ENCODE peak calls at places on chromosome 21, in nine cellular contexts. O is astrocyte of the cerebellum, H is H1, Q is heart right ventricle, U is breast epithelium, Y is lower leg skin, I is tibial nerve, W is choroid plexus epithelial cell, P is tibial artery. V is an unnamed sample.

GRCh38 chr21:16956824-16957223 is 556.0 kb upstream of the CXADR start:
- DNase-seq in O (no peak), W (no peak), Y (no peak), H (no peak), I (no peak), Q (no peak), P (no peak), U (no peak), V (no peak)

GRCh38 chr21:19489930-19490329 is 1086.3 kb upstream of the TMPRSS15 start:
- DNase-seq in Y (no peak), U (no peak), W (no peak), O (no peak), I (no peak), Q (no peak), P (no peak), H (no peak), V (no peak)

GRCh38 chr21:16912075-16912474 is 600.8 kb upstream of the CXADR start:
- DNase-seq in W (peak), I (no peak), U (no peak), Q (no peak), P (no peak), Y (no peak), H (no peak), O (peak), V (no peak)

GRCh38 chr21:28521932-28522826 is 470.5 kb downstream of the LTN1 start:
- DNase-seq in I (no peak), H (no peak), Y (no peak), O (peak), W (peak), Q (no peak), P (no peak), U (no peak), V (no peak)

GRCh38 chr21:45938811-45939520 is 42.6 kb upstream of the COL6A1 start:
- DNase-seq in U (no peak), I (no peak), H (no peak), P (no peak), W (no peak), O (no peak), Y (no peak), Q (no peak), V (no peak)

GRCh38 chr21:45975017-45975595 is 6.5 kb upstream of the COL6A1 start:
- DNase-seq in Y (peak), W (no peak), O (no peak), U (peak), P (peak), I (no peak), Q (peak), H (peak), V (peak)

GRCh38 chr21:46081862-46082637 is 15.9 kb upstream of the COL6A2 start:
- DNase-seq in W (no peak), Y (peak), O (no peak), P (peak), U (peak), H (no peak), Q (no peak), I (no peak), V (no peak)

GRCh38 chr21:28464988-28465387 is 527.7 kb downstream of the LTN1 start:
- DNase-seq in I (no peak), U (no peak), O (no peak), W (no peak), Q (no peak), Y (no peak), P (no peak), H (no peak), V (no peak)

GRCh38 chr21:29130234-29130993 is at the start of gene MAP3K7CL:
- DNase-seq in Y (peak), I (no peak), U (no peak), W (peak), P (peak), H (no peak), O (peak), Q (peak), V (no peak)

GRCh38 chr21:29405503-29406122 is 106.9 kb downstream of the BACH1 start:
- DNase-seq in I (no peak), P (no peak), W (no peak), Y (no peak), Q (no peak), O (no peak), H (no peak), U (no peak), V (no peak)

GRCh38 chr21:34933609-34934345 is 115.3 kb downstream of the RUNX1 start:
- DNase-seq in W (no peak), O (no peak), Y (no peak), H (no peak), Q (no peak), I (no peak), P (no peak), U (no peak), V (no peak)

GRCh38 chr21:46001821-46002681 is 20.5 kb downstream of the COL6A1 start:
- DNase-seq in I (peak), Q (peak), Y (peak), U (peak), H (peak), O (no peak), W (no peak), P (no peak), V (no peak)

GRCh38 chr21:29075706-29076447 is 2.4 kb upstream of the CCT8 start:
- DNase-seq in O (no peak), Q (no peak), Y (no peak), W (no peak), P (no peak), U (no peak), H (no peak), I (no peak), V (no peak)

GRCh38 chr21:46078322-46078981 is 19.5 kb upstream of the COL6A2 start:
- DNase-seq in O (no peak), I (no peak), W (no peak), U (peak), Y (peak), Q (no peak), P (peak), H (no peak), V (no peak)

GRCh38 chr21:25283720-25284119 is 323.6 kb downstream of the MRPL39 start:
- DNase-seq in Y (no peak), W (peak), P (no peak), U (no peak), Q (no peak), O (no peak), I (no peak), H (no peak), V (no peak)

GRCh38 chr21:45818276-45818903 is 163.2 kb upstream of the COL6A1 start:
- DNase-seq in O (peak), U (peak), Q (no peak), I (no peak), Y (no peak), H (no peak), P (peak), W (peak), V (no peak)

GRCh38 chr21:22201669-22202068 is 1203.5 kb downstream of the NCAM2 start:
- DNase-seq in Q (no peak), H (no peak), O (no peak), W (no peak), P (no peak), Y (no peak), U (no peak), I (no peak), V (no peak)

GRCh38 chr21:35095859-35096291 is 46.8 kb upstream of the RUNX1 start:
- DNase-seq in P (no peak), O (no peak), H (no peak), W (peak), U (no peak), Y (no peak), I (no peak), Q (no peak), V (no peak)

GRCh38 chr21:34926784-34927548 is 122.1 kb downstream of the RUNX1 start:
- DNase-seq in W (peak), U (no peak), I (no peak), Y (no peak), H (no peak), O (no peak), Q (no peak), P (no peak), V (no peak)

GRCh38 chr21:39124852-39125251 is 58.4 kb downstream of the PSMG1 start:
- DNase-seq in W (no peak), I (no peak), P (no peak), O (no peak), Y (no peak), Q (peak), U (no peak), H (no peak), V (no peak)

GRCh38 chr21:45799765-45800338 is 156.3 kb downstream of the PCBP3 start:
- DNase-seq in Q (no peak), Y (no peak), W (no peak), P (no peak), U (no peak), O (no peak), H (no peak), I (no peak), V (no peak)

GRCh38 chr21:30408782-30409494 is 13.1 kb downstream of the KRTAP13-1 start:
- DNase-seq in H (peak), W (peak), I (no peak), Q (peak), Y (no peak), P (no peak), O (peak), U (peak), V (peak)

GRCh38 chr21:16792155-16792554 is 720.7 kb upstream of the CXADR start:
- DNase-seq in I (no peak), W (no peak), Y (no peak), P (no peak), H (no peak), U (no peak), Q (no peak), O (no peak), V (no peak)

GRCh38 chr21:46181953-46182547 is 2.2 kb downstream of the SPATC1L start:
- DNase-seq in Q (no peak), H (no peak), I (no peak), U (no peak), W (no peak), Y (peak), O (no peak), P (no peak), V (no peak)

GRCh38 chr21:35256468-35256988 is 207.4 kb upstream of the RUNX1 start:
- DNase-seq in H (no peak), I (peak), O (peak), Q (peak), U (peak), Y (peak), W (peak), P (peak), V (peak)

GRCh38 chr21:46326110-46326703 is 2.3 kb downstream of the PCNT start:
- DNase-seq in H (no peak), O (no peak), Q (no peak), P (no peak), W (no peak), U (no peak), Y (no peak), I (no peak), V (no peak)

GRCh38 chr21:21291883-21292569 is 293.8 kb downstream of the NCAM2 start:
- DNase-seq in Q (no peak), I (no peak), W (no peak), Y (no peak), U (no peak), P (no peak), H (no peak), O (no peak), V (no peak)

GRCh38 chr21:34644815-34645214 is 24.0 kb upstream of the CLIC6 start:
- DNase-seq in U (no peak), W (no peak), I (no peak), Y (peak), H (no peak), O (no peak), P (no peak), Q (peak), V (peak)

GRCh38 chr21:26072891-26073615 is 97.5 kb downstream of the APP start:
- DNase-seq in I (no peak), W (peak), P (no peak), H (no peak), U (no peak), O (peak), Q (no peak), Y (no peak), V (no peak)

GRCh38 chr21:46461909-46462308 is 3.2 kb downstream of the DIP2A start:
- DNase-seq in I (no peak), P (no peak), U (no peak), H (no peak), O (no peak), Y (peak), Q (no peak), W (no peak), V (no peak)

GRCh38 chr21:45817345-45817744 is 164.2 kb upstream of the COL6A1 start:
- DNase-seq in W (peak), H (no peak), I (no peak), P (no peak), Q (no peak), Y (no peak), U (peak), O (no peak), V (no peak)

GRCh38 chr21:21247441-21247840 is 249.2 kb downstream of the NCAM2 start:
- DNase-seq in O (no peak), H (no peak), U (no peak), W (peak), Q (no peak), I (no peak), P (no peak), Y (no peak), V (no peak)

GRCh38 chr21:25298512-25299491 is 308.5 kb downstream of the MRPL39 start:
- DNase-seq in U (no peak), P (no peak), Y (no peak), O (no peak), H (no peak), W (peak), I (no peak), Q (no peak), V (no peak)

GRCh38 chr21:27408826-27409225 is 441.9 kb upstream of the ADAMTS5 start:
- DNase-seq in I (no peak), P (no peak), U (no peak), W (no peak), Y (no peak), O (no peak), H (no peak), Q (no peak), V (no peak)

GRCh38 chr21:16583567-16583966 is 853.8 kb downstream of the USP25 start:
- DNase-seq in W (no peak), I (no peak), U (no peak), Y (no peak), O (no peak), H (no peak), P (no peak), Q (no peak), V (no peak)

GRCh38 chr21:18058731-18059398 is 185.8 kb upstream of the CHODL start:
- DNase-seq in Y (no peak), O (no peak), P (no peak), U (no peak), W (no peak), H (no peak), I (no peak), Q (no peak), V (no peak)

GRCh38 chr21:44718571-44718970 is 7.2 kb upstream of the TSPEAR start:
- DNase-seq in Y (peak), H (peak), Q (no peak), U (no peak), O (no peak), I (no peak), P (no peak), W (no peak), V (no peak)
- TF ChIP-seq CTCF in Y (no peak), H (peak), Q (no peak), U (no peak), O (no peak), I (no peak), P (no peak), W (no peak), V (no peak)

GRCh38 chr21:15004721-15005370 is 60.0 kb downstream of the NRIP1 start:
- DNase-seq in I (no peak), U (no peak), Q (no peak), O (no peak), P (no peak), W (no peak), H (no peak), Y (no peak), V (no peak)

GRCh38 chr21:15007716-15008296 is 57.0 kb downstream of the NRIP1 start:
- DNase-seq in H (no peak), Q (no peak), W (no peak), Y (no peak), P (no peak), I (no peak), U (no peak), O (no peak), V (no peak)

GRCh38 chr21:15003463-15004135 is 61.2 kb downstream of the NRIP1 start:
- DNase-seq in I (no peak), Q (no peak), H (no peak), W (no peak), P (no peak), O (no peak), U (no peak), Y (no peak), V (no peak)

GRCh38 chr21:15006594-15007230 is 58.1 kb downstream of the NRIP1 start:
- DNase-seq in H (no peak), P (no peak), O (no peak), U (no peak), I (no peak), Y (no peak), W (no peak), Q (no peak), V (no peak)

GRCh38 chr21:15005391-15005790 is 59.4 kb downstream of the NRIP1 start:
- DNase-seq in H (peak), W (peak), P (no peak), Y (no peak), U (no peak), Q (no peak), I (no peak), O (no peak), V (no peak)
- H3K4me3 ChIP-seq in H (no peak), W (peak), P (no peak), Y (no peak), U (peak), Q (peak), I (no peak), O (no peak), V (no peak)

GRCh38 chr21:38032402-38032801 is 116.1 kb upstream of the KCNJ6 start:
- DNase-seq in Y (no peak), I (no peak), W (no peak), O (no peak), P (no peak), H (no peak), U (no peak), Q (no peak), V (no peak)
- TF ChIP-seq CTCF in Y (no peak), I (no peak), W (no peak), O (no peak), P (no peak), H (no peak), U (no peak), Q (no peak), V (no peak)

GRCh38 chr21:41761211-41762181 is 5.4 kb downstream of the RIPK4 start:
- DNase-seq in P (peak), O (no peak), U (no peak), Q (peak), W (no peak), H (no peak), I (peak), Y (peak), V (no peak)
- H3K4me3 ChIP-seq in P (peak), O (peak), U (peak), Q (peak), W (no peak), H (peak), I (no peak), Y (no peak), V (no peak)

GRCh38 chr21:31560479-31560878 is 99.0 kb upstream of the SOD1 start:
- DNase-seq in U (no peak), H (no peak), O (no peak), Q (no peak), Y (no peak), I (no peak), P (no peak), W (no peak), V (no peak)

GRCh38 chr21:31570824-31571425 is 88.6 kb upstream of the SOD1 start:
- DNase-seq in P (no peak), Y (no peak), U (no peak), H (no peak), W (no peak), O (no peak), Q (no peak), I (no peak), V (no peak)

GRCh38 chr21:31566611-31567010 is 92.9 kb upstream of the SOD1 start:
- DNase-seq in O (no peak), U (no peak), Q (no peak), Y (no peak), H (no peak), P (no peak), I (no peak), W (no peak), V (no peak)

GRCh38 chr21:31564439-31564838 is 95.1 kb upstream of the SOD1 start:
- DNase-seq in Q (no peak), Y (no peak), W (peak), U (no peak), I (no peak), O (no peak), H (no peak), P (no peak), V (no peak)

DNA sequence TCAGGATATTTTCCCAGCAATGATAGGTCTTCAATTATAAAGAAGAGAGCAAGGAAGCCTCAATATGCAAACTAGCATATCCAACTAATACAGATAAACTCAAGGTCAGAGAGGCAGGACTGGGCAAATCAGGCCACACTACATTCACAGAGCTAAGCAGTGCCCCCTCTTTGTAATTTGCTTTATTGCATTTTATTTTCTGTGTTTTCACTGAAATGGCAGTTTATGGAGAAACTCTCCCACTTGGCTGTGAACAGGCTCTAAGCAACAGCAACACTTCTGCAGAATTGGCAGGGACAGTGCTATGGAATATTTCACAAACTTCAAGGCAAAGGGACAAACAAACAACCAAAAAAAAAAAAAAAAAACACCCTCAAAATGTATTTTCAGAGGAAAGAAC is 93.4 kb upstream of the SOD1 start:
- DNase-seq in Y (no peak), W (peak), O (no peak), H (no peak), Q (no peak), P (no peak), U (no peak), I (no peak), V (no peak)
- TF ChIP-seq CTCF in Y (no peak), W (peak), O (peak), H (peak), Q (no peak), P (no peak), U (no peak), I (no peak), V (no peak)

DNA sequence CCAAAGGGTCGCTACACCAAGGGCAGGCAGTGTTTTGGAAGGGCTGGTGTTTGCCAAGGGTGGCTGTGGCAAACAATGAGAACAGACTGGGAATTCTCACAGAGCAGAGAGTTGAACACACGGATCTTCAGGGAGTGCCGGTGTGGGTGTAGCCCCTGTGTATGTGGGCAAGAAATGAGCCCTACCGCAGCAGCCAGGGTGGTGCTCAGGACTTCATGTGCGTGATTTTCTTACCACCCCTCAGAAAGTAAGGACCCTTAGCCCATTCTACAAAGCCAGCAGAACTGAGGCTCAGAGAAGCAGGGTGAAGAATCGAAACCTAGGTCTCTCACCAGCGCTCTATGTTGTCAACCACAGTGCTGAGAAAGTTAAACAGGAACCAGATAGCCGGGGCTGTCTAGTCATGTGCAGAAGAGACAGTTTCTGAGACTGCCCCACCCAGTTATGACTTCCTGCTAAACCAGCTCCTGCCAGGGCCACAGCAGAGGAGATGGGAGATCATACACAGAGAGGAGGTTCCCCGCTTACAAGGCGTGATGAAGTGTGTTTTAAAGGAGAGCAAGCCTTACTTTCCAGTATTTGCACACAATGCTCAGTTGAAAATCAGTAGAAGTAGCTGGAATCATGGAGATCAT is 21.9 kb upstream of the MORC3 start:
- DNase-seq in U (peak), H (no peak), Y (peak), W (peak), O (no peak), P (peak), I (no peak), Q (peak), V (no peak)
- H3K4me3 ChIP-seq in U (peak), H (no peak), Y (no peak), W (no peak), O (no peak), P (no peak), I (peak), Q (peak), V (no peak)

GRCh38 chr21:40146201-40146890 is 279.1 kb downstream of the PCP4 start:
- DNase-seq in H (no peak), O (no peak), Q (no peak), P (no peak), W (no peak), Y (peak), U (no peak), I (no peak), V (no peak)
- TF ChIP-seq CTCF in H (no peak), O (no peak), Q (no peak), P (no peak), W (no peak), Y (no peak), U (no peak), I (no peak), V (no peak)

GRCh38 chr21:33586927-33587326 is 1.6 kb downstream of the DONSON start:
- DNase-seq in W (no peak), I (no peak), Y (no peak), U (no peak), P (no peak), O (no peak), H (no peak), Q (no peak), V (no peak)
- H3K4me3 ChIP-seq in W (no peak), I (no peak), Y (no peak), U (no peak), P (no peak), O (peak), H (peak), Q (no peak), V (no peak)